ENCODE peak calls at places on chromosomes 11 and 22, in seven cellular contexts. O is frontal cortex; I is omental fat pad; G is lower lobe of right lung; F is stimulated activated CD4-positive, alpha-beta T cell treated with anti-CD3 and anti-CD28 coated beads, Interleukin-4, amount 100 ng/mL, for 48 hours; K is foreskin fibroblast; H is naive thymus-derived CD4-positive, alpha-beta T cell. N is an unnamed sample.
A peak's percentile ranks its signal among the peaks of the same experiment; 100 is the strongest.

GRCh38 chr11:14235701-14236100 is 123.3 kb downstream of the RRAS2 start:
- DNase-seq in K (no peak), I (no peak), H (no peak), F (no peak), O (no peak), G (no peak), N (no peak)

GRCh38 chr11:13023423-13023822 is 14.3 kb downstream of the RASSF10 start:
- DNase-seq in K (no peak), F (no peak), O (no peak), I (no peak), H (no peak), G (no peak), N (no peak)

GRCh38 chr11:67439321-67440228 is 2.1 kb upstream of the PTPRCAP start:
- DNase-seq in G (no peak), O (no peak), H (no peak), K (peak; percentile 67), F (no peak), I (no peak), N (peak; percentile 29)

GRCh38 chr11:117923275-117923674 is 5.9 kb downstream of the TMPRSS13 start:
- DNase-seq in G (no peak), K (no peak), H (no peak), O (no peak), F (no peak), I (no peak), N (no peak)

GRCh38 chr11:44036811-44037657 is 10.7 kb upstream of the ACCSL start:
- DNase-seq in O (peak; percentile 34), K (peak; percentile 90), G (peak; percentile 80), H (no peak), I (no peak), F (peak; percentile 31), N (no peak)

GRCh38 chr11:117057727-117058126 is 40.5 kb downstream of the SIK3 start:
- DNase-seq in O (no peak), F (no peak), I (no peak), G (no peak), H (no peak), K (no peak), N (no peak)

GRCh38 chr22:50039669-50040458 is 18.2 kb downstream of the TTLL8 start:
- DNase-seq in K (no peak), I (no peak), F (no peak), G (no peak), O (no peak), H (no peak), N (no peak)

GRCh38 chr11:128587415-128587814 is at the start of gene ETS1:
- DNase-seq in H (no peak), I (no peak), K (peak; percentile 7), F (no peak), O (no peak), G (no peak), N (no peak)

GRCh38 chr11:132080121-132080520 is 709.7 kb downstream of the NTM start:
- DNase-seq in O (no peak), F (no peak), H (no peak), G (no peak), K (peak; percentile 65), I (no peak), N (no peak)

GRCh38 chr11:75668508-75669297 is at the start of gene MAP6:
- DNase-seq in O (peak; percentile 58), F (no peak), K (peak; percentile 58), H (no peak), I (no peak), G (no peak), N (no peak)

GRCh38 chr22:49147171-49147570 is 680.5 kb downstream of the BRD1 start:
- DNase-seq in H (no peak), G (no peak), K (no peak), F (no peak), O (no peak), I (no peak), N (no peak)

GRCh38 chr11:2929511-2929879 is 275 bp upstream of the PHLDA2 start:
- DNase-seq in I (peak; percentile 51), K (peak; percentile 95), H (peak; percentile 47), O (peak; percentile 45), G (peak; percentile 75), F (no peak), N (no peak)

GRCh38 chr11:11569936-11570491 is 51.8 kb downstream of the GALNT18 start:
- DNase-seq in O (no peak), K (peak; percentile 34), I (no peak), F (no peak), G (peak; percentile 62), H (no peak), N (no peak)

GRCh38 chr22:41822289-41823057 is 10.4 kb upstream of the SREBF2 start:
- DNase-seq in G (no peak), K (peak; percentile 68), F (no peak), O (no peak), H (no peak), I (no peak), N (peak; percentile 77)

GRCh38 chr22:49350441-49351121 is 477.1 kb downstream of the BRD1 start:
- DNase-seq in I (no peak), K (no peak), G (peak; percentile 41), O (no peak), H (no peak), F (no peak), N (no peak)

GRCh38 chr22:46064966-46065666 is 85.2 kb upstream of the PPARA start:
- DNase-seq in O (no peak), G (no peak), F (no peak), H (no peak), I (no peak), K (no peak), N (no peak)

GRCh38 chr11:122104381-122104780 is 11.6 kb downstream of the BLID start:
- DNase-seq in I (no peak), K (peak; percentile 63), O (no peak), H (no peak), G (no peak), F (no peak), N (no peak)

GRCh38 chr11:12767022-12767421 is 92.8 kb downstream of the TEAD1 start:
- DNase-seq in I (no peak), F (no peak), H (no peak), O (no peak), G (no peak), K (peak; percentile 52), N (no peak)

GRCh38 chr11:42175203-42175602 is 715.8 kb upstream of the LRRC4C start:
- DNase-seq in O (no peak), H (no peak), G (no peak), I (no peak), F (no peak), K (peak; percentile 51), N (no peak)

GRCh38 chr11:59801981-59802638 is 8.5 kb downstream of the MRPL16 start:
- DNase-seq in K (peak; percentile 53), F (no peak), G (no peak), I (no peak), O (peak; percentile 31), H (no peak), N (no peak)

GRCh38 chr11:65743928-65744698 is 23.5 kb upstream of the RNASEH2C start:
- DNase-seq in I (no peak), O (no peak), K (peak; percentile 42), H (no peak), G (no peak), F (no peak), N (no peak)

GRCh38 chr22:37482244-37482643 is 3.9 kb downstream of the MFNG start:
- DNase-seq in F (no peak), K (no peak), G (no peak), H (no peak), I (no peak), O (no peak), N (no peak)

GRCh38 chr11:1054143-1055108 is 17.9 kb upstream of the MUC6 start:
- DNase-seq in G (peak; percentile 46), O (no peak), I (no peak), F (no peak), H (peak; percentile 3), K (peak; percentile 74), N (no peak)

GRCh38 chr22:39128508-39128907 is 24.0 kb downstream of the CBX7 start:
- DNase-seq in I (no peak), G (no peak), F (no peak), O (no peak), K (no peak), H (no peak), N (no peak)

GRCh38 chr22:19235874-19236273 is 55.6 kb downstream of the CLTCL1 start:
- DNase-seq in G (no peak), I (no peak), F (no peak), O (no peak), H (no peak), K (no peak), N (no peak)

GRCh38 chr11:17494019-17494418 is 17.4 kb upstream of the ABCC8 start:
- DNase-seq in I (no peak), G (no peak), F (no peak), K (no peak), O (no peak), H (no peak), N (no peak)

GRCh38 chr11:44104472-44105294 is 9.2 kb downstream of the EXT2 start:
- DNase-seq in F (no peak), I (no peak), K (peak; percentile 55), G (no peak), H (no peak), O (no peak), N (no peak)

GRCh38 chr11:68142441-68143309 is 21.5 kb upstream of the CHKA start:
- DNase-seq in H (no peak), F (no peak), K (no peak), G (no peak), O (no peak), I (no peak), N (no peak)

N was measured in stimulated activated naive CD4-positive, alpha-beta T cell.